ENCODE peak calls at places on chromosomes 13 and 19, in ten cellular contexts. M is psoas muscle; I is left colon; O is stimulated activated CD8-positive, alpha-beta memory T cell treated with anti-CD3 and anti-CD28 coated beads, Interleukin-7, amount 100 ng/mL, for 24 hours; K is NCI-H774; C is ecto neural progenitor cell; T is SK-N-SH; P is left cardiac atrium; A is neural progenitor cell; V is NCI-H345. Q is an unnamed sample.

GRCh38 chr13:33764716-33765115 is 53.2 kb upstream of the RFC3 start:
- DNase-seq in I (no peak), O (no peak), A (no peak), M (no peak), C (no peak), P (no peak), T (no peak), V (peak), K (no peak), Q (no peak)

GRCh38 chr13:46992383-46992952 is 95.6 kb upstream of the HTR2A start:
- DNase-seq in V (no peak), O (no peak), A (peak), M (no peak), C (no peak), P (no peak), I (no peak), K (no peak), T (no peak), Q (no peak)

GRCh38 chr13:98570929-98571372 is 6.0 kb downstream of the STK24 start:
- DNase-seq in V (no peak), O (no peak), M (no peak), P (no peak), A (no peak), I (peak), C (no peak), K (no peak), T (no peak), Q (no peak)

GRCh38 chr19:7522923-7523667 is 671 bp downstream of the MCOLN1 start:
- DNase-seq in C (no peak), T (peak), V (no peak), P (no peak), K (no peak), O (no peak), I (no peak), M (no peak), A (peak), Q (no peak)

GRCh38 chr19:45769054-45769782 is at the start of gene SIX5:
- DNase-seq in T (peak), P (peak), A (peak), V (peak), O (peak), K (peak), I (peak), C (peak), M (peak), Q (peak)

GRCh38 chr19:30029721-30030510 is 87.9 kb downstream of the URI1 start:
- DNase-seq in V (no peak), I (no peak), A (no peak), K (no peak), C (no peak), O (no peak), M (no peak), T (no peak), P (no peak), Q (no peak)

GRCh38 chr19:18167975-18168645 is 5.5 kb upstream of the IFI30 start:
- DNase-seq in C (no peak), O (no peak), M (no peak), V (peak), P (peak), T (peak), A (peak), K (no peak), I (peak), Q (no peak)

GRCh38 chr19:21569497-21569870 is 64.1 kb downstream of the ZNF429 start:
- DNase-seq in K (peak), V (no peak), O (peak), A (no peak), T (no peak), P (no peak), I (peak), C (no peak), M (no peak), Q (peak)

GRCh38 chr13:24223341-24224231 is 63.1 kb downstream of the SPATA13 start:
- DNase-seq in A (no peak), C (no peak), O (no peak), T (no peak), K (no peak), M (no peak), P (no peak), V (no peak), I (no peak), Q (no peak)

GRCh38 chr13:41017744-41018582 is 1.2 kb downstream of the ELF1 start:
- DNase-seq in I (no peak), V (no peak), A (no peak), K (peak), T (no peak), O (no peak), M (no peak), C (no peak), P (no peak), Q (no peak)

GRCh38 chr19:44025217-44025936 is at the start of gene ZNF222:
- DNase-seq in C (peak), A (peak), V (peak), T (peak), M (peak), P (peak), K (peak), O (peak), I (peak), Q (peak)

GRCh38 chr13:24997367-24997967 is 98.5 kb upstream of the PABPC3 start:
- DNase-seq in O (no peak), A (peak), M (no peak), V (peak), I (no peak), C (no peak), K (no peak), T (peak), P (no peak), Q (no peak)

GRCh38 chr13:113729329-113730019 is 29.6 kb upstream of the TMEM255B start:
- DNase-seq in M (peak), A (no peak), K (no peak), T (peak), I (no peak), V (no peak), O (no peak), P (peak), C (peak), Q (no peak)

GRCh38 chr13:59633290-59633689 is 530.4 kb downstream of the DIAPH3 start:
- DNase-seq in I (no peak), T (no peak), A (no peak), K (no peak), M (no peak), V (no peak), O (no peak), P (peak), C (no peak), Q (no peak)

GRCh38 chr19:49767380-49767779 is 579 bp downstream of the AP2A1 start:
- DNase-seq in M (no peak), O (no peak), P (no peak), I (no peak), A (peak), T (no peak), V (no peak), C (no peak), K (no peak), Q (no peak)

GRCh38 chr13:40665061-40665753 is 1.2 kb downstream of the FOXO1 start:
- DNase-seq in A (peak), P (peak), V (no peak), T (peak), M (peak), O (no peak), K (no peak), I (peak), C (peak), Q (peak)

GRCh38 chr13:71831716-71832115 is 35.3 kb downstream of the DACH1 start:
- DNase-seq in P (no peak), T (no peak), M (no peak), I (no peak), C (no peak), A (peak), V (no peak), K (no peak), O (no peak), Q (no peak)

GRCh38 chr19:12872255-12872654 is 9.0 kb downstream of the DNASE2 start:
- DNase-seq in O (no peak), V (no peak), M (no peak), C (no peak), I (no peak), T (no peak), P (no peak), K (no peak), A (no peak), Q (no peak)

GRCh38 chr13:43300817-43301216 is 277.4 kb downstream of the DNAJC15 start:
- DNase-seq in V (no peak), O (no peak), A (no peak), K (no peak), P (no peak), I (no peak), T (no peak), M (no peak), C (no peak), Q (no peak)

GRCh38 chr19:18639706-18640105 is 2.9 kb downstream of the KLHL26 start:
- DNase-seq in P (no peak), T (no peak), I (no peak), A (no peak), K (no peak), C (no peak), M (no peak), V (no peak), O (no peak), Q (no peak)

GRCh38 chr13:99214232-99214631 is 13.6 kb downstream of the UBAC2 start:
- DNase-seq in A (no peak), C (no peak), T (no peak), V (no peak), M (no peak), O (peak), K (no peak), I (no peak), P (no peak), Q (no peak)

GRCh38 chr19:741506-742131 is 9.3 kb upstream of the MISP start:
- DNase-seq in K (no peak), T (peak), V (no peak), M (no peak), A (peak), O (no peak), C (no peak), I (peak), P (no peak), Q (no peak)

GRCh38 chr19:5216141-5216847 is 124.3 kb downstream of the PTPRS start:
- DNase-seq in K (no peak), P (no peak), A (no peak), O (no peak), T (no peak), C (no peak), V (no peak), I (no peak), M (no peak), Q (no peak)

GRCh38 chr13:44048326-44048725 is 168.6 kb downstream of the LACC1 start:
- DNase-seq in V (no peak), P (no peak), I (no peak), A (no peak), M (no peak), T (no peak), K (no peak), C (no peak), O (no peak), Q (no peak)

GRCh38 chr13:94548382-94549240 is 47.3 kb downstream of the TGDS start:
- DNase-seq in K (peak), A (peak), V (peak), M (no peak), O (no peak), P (peak), I (peak), C (no peak), T (peak), Q (peak)

GRCh38 chr13:64925727-64926126 is 2304.4 kb downstream of the PCDH9 start:
- DNase-seq in M (no peak), V (no peak), P (no peak), O (no peak), A (no peak), I (no peak), K (no peak), T (no peak), C (no peak), Q (no peak)

GRCh38 chr13:59689057-59689456 is 474.7 kb downstream of the DIAPH3 start:
- DNase-seq in T (no peak), C (no peak), I (no peak), O (no peak), V (no peak), P (no peak), A (peak), M (no peak), K (no peak), Q (no peak)

GRCh38 chr13:53068841-53069520 is 40.4 kb downstream of the OLFM4 start:
- DNase-seq in C (peak), T (peak), O (no peak), P (no peak), K (no peak), V (peak), A (peak), I (no peak), M (no peak), Q (no peak)

GRCh38 chr19:45376045-45376724 is 5.8 kb upstream of the ERCC2 start:
- DNase-seq in T (peak), O (no peak), A (peak), I (no peak), V (no peak), M (peak), P (peak), K (no peak), C (peak), Q (no peak)

GRCh38 chr13:48159436-48160225 is 64.7 kb upstream of the MED4 start:
- DNase-seq in I (no peak), V (no peak), M (no peak), O (no peak), P (no peak), C (no peak), A (no peak), T (no peak), K (no peak), Q (no peak)

GRCh38 chr19:20179946-20180345 is 12.9 kb downstream of the ZNF486 start:
- DNase-seq in A (no peak), P (no peak), C (no peak), T (no peak), K (no peak), V (no peak), O (no peak), M (no peak), I (no peak), Q (no peak)

GRCh38 chr13:111924676-111925075 is 142.3 kb upstream of the SOX1 start:
- DNase-seq in M (no peak), K (no peak), O (no peak), V (no peak), P (no peak), T (no peak), A (no peak), C (no peak), I (no peak), Q (no peak)

Q was measured in anterior cingulate cortex.